ENCODE peak calls at places on chromosomes 6 and 20, in five cellular contexts. One of them, this sample, is unnamed.

GRCh38 chr20:4026093-4026601 is 10.8 kb upstream of the RNF24 start:
- DNase-seq in SK-N-SH: peak
- DNase-seq in K562: peak
- DNase-seq in H1: peak
- DNase-seq in HepG2: peak
- DNase-seq in this sample: no peak

GRCh38 chr6:17505062-17505476 is 95.0 kb upstream of the FAM8A1 start:
- DNase-seq in H1: peak
- DNase-seq in HepG2: peak
- DNase-seq in SK-N-SH: peak
- DNase-seq in K562: no peak
- DNase-seq in this sample: no peak

GRCh38 chr20:48735112-48735511 is 92.7 kb downstream of the PREX1 start:
- DNase-seq in K562: no peak
- DNase-seq in H1: no peak
- DNase-seq in HepG2: no peak
- DNase-seq in SK-N-SH: no peak
- DNase-seq in this sample: no peak

GRCh38 chr20:62001178-62001715 is 64.4 kb downstream of the TAF4 start:
- DNase-seq in H1: no peak
- DNase-seq in SK-N-SH: no peak
- DNase-seq in HepG2: no peak
- DNase-seq in K562: no peak
- DNase-seq in this sample: no peak

GRCh38 chr6:30685977-30686907 is at the start of gene PPP1R18:
- DNase-seq in HepG2: no peak
- DNase-seq in H1: no peak
- DNase-seq in SK-N-SH: peak
- DNase-seq in K562: peak
- DNase-seq in this sample: no peak

GRCh38 chr20:38143646-38144554 is 21.2 kb downstream of the TGM2 start:
- DNase-seq in K562: peak
- DNase-seq in SK-N-SH: peak
- DNase-seq in HepG2: peak
- DNase-seq in H1: no peak
- DNase-seq in this sample: no peak

GRCh38 chr6:106745396-106745795 is 116.0 kb downstream of the QRSL1 start:
- DNase-seq in HepG2: peak
- DNase-seq in H1: no peak
- DNase-seq in K562: no peak
- DNase-seq in SK-N-SH: no peak
- DNase-seq in this sample: no peak

GRCh38 chr6:105873799-105874198 is 212.3 kb upstream of the PRDM1 start:
- DNase-seq in HepG2: no peak
- DNase-seq in SK-N-SH: no peak
- DNase-seq in H1: no peak
- DNase-seq in K562: no peak
- DNase-seq in this sample: no peak

GRCh38 chr6:57173056-57173885 is 1.1 kb downstream of the BAG2 start:
- DNase-seq in SK-N-SH: peak
- DNase-seq in H1: no peak
- DNase-seq in HepG2: peak
- DNase-seq in K562: peak
- DNase-seq in this sample: no peak

GRCh38 chr6:18432180-18432579 is 45.0 kb downstream of the RNF144B start:
- DNase-seq in K562: no peak
- DNase-seq in SK-N-SH: no peak
- DNase-seq in H1: no peak
- DNase-seq in HepG2: no peak
- DNase-seq in this sample: no peak

GRCh38 chr20:50213531-50214106 is 23.0 kb downstream of the CEBPB start:
- DNase-seq in SK-N-SH: no peak
- DNase-seq in K562: no peak
- DNase-seq in H1: no peak
- DNase-seq in HepG2: no peak
- DNase-seq in this sample: no peak

GRCh38 chr6:129936329-129937165 is 75.4 kb upstream of the TMEM244 start:
- DNase-seq in HepG2: peak
- DNase-seq in SK-N-SH: no peak
- DNase-seq in H1: no peak
- DNase-seq in K562: peak
- DNase-seq in this sample: peak

GRCh38 chr20:14360386-14360785 is 23.0 kb upstream of the FLRT3 start:
- DNase-seq in H1: no peak
- DNase-seq in K562: no peak
- DNase-seq in SK-N-SH: no peak
- DNase-seq in HepG2: no peak
- DNase-seq in this sample: no peak

GRCh38 chr6:163965426-163966348 is 551.2 kb downstream of the QKI start:
- DNase-seq in H1: no peak
- DNase-seq in SK-N-SH: peak
- DNase-seq in HepG2: no peak
- DNase-seq in K562: no peak
- DNase-seq in this sample: no peak

DNA sequence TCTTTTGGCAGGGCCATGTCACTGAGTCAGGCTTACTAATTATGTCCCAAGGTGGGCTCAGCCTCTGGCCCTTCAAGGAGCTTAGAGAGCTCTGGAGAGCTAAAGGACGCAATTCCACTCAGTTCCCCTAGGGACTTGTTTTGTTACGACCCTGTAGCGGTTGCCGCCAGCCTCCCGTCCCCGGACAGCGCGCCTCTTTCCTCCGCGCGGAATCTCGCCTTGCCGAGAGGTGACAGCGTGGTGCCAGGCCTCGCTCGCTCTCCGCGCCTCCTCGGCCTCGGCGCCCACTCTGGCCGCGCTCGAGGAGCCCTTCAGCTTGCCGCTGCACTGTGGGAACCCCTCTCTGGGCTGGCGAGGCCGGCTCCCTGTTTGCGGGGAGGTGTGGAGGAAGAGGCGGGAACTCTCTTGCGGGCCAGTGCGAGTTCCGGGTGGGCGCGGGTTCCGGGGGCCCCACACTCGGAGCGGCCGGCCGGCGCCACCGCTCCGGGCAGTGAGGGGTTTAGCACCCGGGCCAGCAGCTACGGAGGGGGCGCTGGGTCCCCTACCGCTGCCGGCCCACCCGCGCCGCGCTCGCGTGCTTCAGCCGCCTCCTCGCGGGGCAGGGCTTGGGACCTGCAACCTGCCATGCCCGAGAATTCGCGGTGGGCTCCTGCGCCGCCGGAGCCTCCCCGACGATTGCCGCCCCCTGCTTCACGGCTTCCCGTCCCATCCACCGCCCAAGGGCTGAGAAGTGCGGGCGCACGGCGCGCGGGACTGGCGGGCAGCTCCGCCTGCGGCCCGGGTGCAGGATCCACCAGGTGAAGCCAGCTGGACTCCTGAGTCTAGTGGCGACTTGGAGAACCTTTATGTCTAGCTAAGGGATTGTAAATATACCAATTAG is 9.9 kb upstream of the ZNF311 start:
- DNase-seq in H1: no peak
- DNase-seq in K562: no peak
- DNase-seq in SK-N-SH: no peak
- DNase-seq in HepG2: no peak
- DNase-seq in this sample: no peak
- H2AFZ ChIP-seq in H1: no peak
- H2AFZ ChIP-seq in K562: no peak
- H2AFZ ChIP-seq in SK-N-SH: no peak
- H2AFZ ChIP-seq in HepG2: no peak
- H2AFZ ChIP-seq in this sample: no peak

GRCh38 chr20:17622086-17622850 is 52.4 kb downstream of the DSTN start:
- DNase-seq in K562: no peak
- DNase-seq in SK-N-SH: peak
- DNase-seq in H1: no peak
- DNase-seq in HepG2: no peak
- DNase-seq in this sample: no peak
- TF ChIP-seq TAF1 in K562: no peak
- TF ChIP-seq TAF1 in SK-N-SH: no peak
- TF ChIP-seq TAF1 in H1: no peak
- TF ChIP-seq TAF1 in HepG2: no peak
- TF ChIP-seq TAF1 in this sample: no peak

GRCh38 chr6:136491674-136492235 is 58.5 kb downstream of the MAP7 start:
- DNase-seq in HepG2: no peak
- DNase-seq in H1: no peak
- DNase-seq in SK-N-SH: peak
- DNase-seq in K562: no peak
- DNase-seq in this sample: no peak

GRCh38 chr6:136487746-136488145 is 62.5 kb downstream of the MAP7 start:
- DNase-seq in K562: no peak
- DNase-seq in HepG2: no peak
- DNase-seq in H1: no peak
- DNase-seq in SK-N-SH: no peak
- DNase-seq in this sample: no peak

GRCh38 chr6:136494710-136495109 is 55.5 kb downstream of the MAP7 start:
- DNase-seq in H1: no peak
- DNase-seq in SK-N-SH: no peak
- DNase-seq in K562: peak
- DNase-seq in HepG2: no peak
- DNase-seq in this sample: no peak

GRCh38 chr6:136491251-136491650 is 59.0 kb downstream of the MAP7 start:
- DNase-seq in SK-N-SH: peak
- DNase-seq in HepG2: no peak
- DNase-seq in H1: no peak
- DNase-seq in K562: no peak
- DNase-seq in this sample: no peak

DNA sequence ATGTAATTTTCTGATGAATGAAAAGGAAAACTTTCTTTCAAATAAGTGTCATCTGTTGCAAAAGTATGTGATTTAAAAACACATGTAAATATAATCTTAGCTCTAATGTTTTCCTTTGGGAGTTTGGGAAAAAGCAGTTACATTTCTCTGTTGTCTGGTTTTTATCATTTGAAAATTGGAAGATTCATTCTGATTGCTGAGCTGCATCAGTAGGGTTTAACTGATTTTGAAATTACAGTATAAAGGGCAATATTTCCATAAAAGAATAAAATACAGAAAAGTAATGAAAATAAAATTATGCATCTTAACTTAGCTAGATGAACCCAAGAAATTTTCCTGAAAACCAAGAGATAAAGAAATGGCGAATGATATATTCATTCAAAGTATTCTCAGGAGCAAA is 57.8 kb downstream of the MAP7 start:
- DNase-seq in H1: no peak
- DNase-seq in HepG2: no peak
- DNase-seq in K562: no peak
- DNase-seq in SK-N-SH: no peak
- DNase-seq in this sample: no peak
- H2AFZ ChIP-seq in H1: no peak
- H2AFZ ChIP-seq in HepG2: no peak
- H2AFZ ChIP-seq in K562: no peak
- H2AFZ ChIP-seq in SK-N-SH: no peak
- H2AFZ ChIP-seq in this sample: no peak

DNA sequence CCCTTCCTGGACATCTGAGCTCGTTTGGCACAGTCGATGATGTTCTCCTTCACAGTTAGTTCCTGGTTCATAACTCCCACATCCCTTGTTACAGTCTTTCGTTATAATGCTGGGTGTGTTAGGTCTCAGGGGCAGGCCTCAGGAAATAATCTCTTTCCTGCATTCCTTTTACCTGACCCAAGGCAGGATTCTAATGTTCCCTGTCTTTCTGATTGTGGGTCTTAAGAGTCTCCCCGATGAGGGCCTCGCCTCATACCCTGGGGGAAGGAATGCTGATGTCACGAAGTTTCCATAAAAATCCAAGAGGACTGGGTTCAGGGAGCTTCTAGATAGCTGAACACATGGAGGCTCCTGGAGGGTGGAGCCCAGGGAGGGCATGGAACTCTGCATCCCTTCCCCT is 104.0 kb upstream of the CARMIL1 start:
- DNase-seq in H1: no peak
- DNase-seq in SK-N-SH: no peak
- DNase-seq in HepG2: no peak
- DNase-seq in K562: no peak
- DNase-seq in this sample: no peak
- TF ChIP-seq TAF1 in H1: no peak
- TF ChIP-seq TAF1 in SK-N-SH: no peak
- TF ChIP-seq TAF1 in HepG2: no peak
- TF ChIP-seq TAF1 in K562: no peak
- TF ChIP-seq TAF1 in this sample: no peak

GRCh38 chr6:10410214-10410873 is 4.5 kb downstream of the TFAP2A start:
- DNase-seq in SK-N-SH: no peak
- DNase-seq in K562: no peak
- DNase-seq in HepG2: no peak
- DNase-seq in H1: no peak
- DNase-seq in this sample: no peak
- H2AFZ ChIP-seq in SK-N-SH: no peak
- H2AFZ ChIP-seq in K562: no peak
- H2AFZ ChIP-seq in HepG2: no peak
- H2AFZ ChIP-seq in H1: no peak
- H2AFZ ChIP-seq in this sample: no peak

GRCh38 chr6:80438728-80439127 is 332.3 kb downstream of the BCKDHB start:
- DNase-seq in SK-N-SH: no peak
- DNase-seq in H1: no peak
- DNase-seq in HepG2: no peak
- DNase-seq in K562: no peak
- DNase-seq in this sample: no peak
- TF ChIP-seq TAF1 in SK-N-SH: no peak
- TF ChIP-seq TAF1 in H1: no peak
- TF ChIP-seq TAF1 in HepG2: no peak
- TF ChIP-seq TAF1 in K562: no peak
- TF ChIP-seq TAF1 in this sample: no peak

DNA sequence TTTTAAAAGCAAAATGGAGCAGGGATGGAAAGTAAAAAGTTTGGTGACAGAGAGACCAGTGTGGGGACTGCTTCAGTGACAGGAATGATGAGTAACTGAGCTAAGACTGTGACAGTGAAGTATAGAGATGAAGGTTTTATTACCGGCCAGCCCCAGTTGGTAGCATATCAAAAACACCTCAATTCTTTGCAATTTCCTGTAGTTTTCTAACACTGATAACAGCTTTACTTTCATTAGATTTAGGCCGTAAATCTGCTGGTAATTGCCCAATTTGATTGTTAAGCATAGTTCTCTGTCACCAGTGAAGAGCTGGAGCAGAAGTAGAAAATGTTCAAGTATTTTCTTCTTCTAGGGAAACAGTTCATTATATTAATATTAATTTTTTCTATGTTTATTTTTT is 48.6 kb upstream of the DEFB112 start:
- DNase-seq in H1: no peak
- DNase-seq in SK-N-SH: no peak
- DNase-seq in K562: no peak
- DNase-seq in HepG2: no peak
- DNase-seq in this sample: no peak
- H2AFZ ChIP-seq in H1: no peak
- H2AFZ ChIP-seq in SK-N-SH: no peak
- H2AFZ ChIP-seq in K562: no peak
- H2AFZ ChIP-seq in HepG2: no peak
- H2AFZ ChIP-seq in this sample: no peak

DNA sequence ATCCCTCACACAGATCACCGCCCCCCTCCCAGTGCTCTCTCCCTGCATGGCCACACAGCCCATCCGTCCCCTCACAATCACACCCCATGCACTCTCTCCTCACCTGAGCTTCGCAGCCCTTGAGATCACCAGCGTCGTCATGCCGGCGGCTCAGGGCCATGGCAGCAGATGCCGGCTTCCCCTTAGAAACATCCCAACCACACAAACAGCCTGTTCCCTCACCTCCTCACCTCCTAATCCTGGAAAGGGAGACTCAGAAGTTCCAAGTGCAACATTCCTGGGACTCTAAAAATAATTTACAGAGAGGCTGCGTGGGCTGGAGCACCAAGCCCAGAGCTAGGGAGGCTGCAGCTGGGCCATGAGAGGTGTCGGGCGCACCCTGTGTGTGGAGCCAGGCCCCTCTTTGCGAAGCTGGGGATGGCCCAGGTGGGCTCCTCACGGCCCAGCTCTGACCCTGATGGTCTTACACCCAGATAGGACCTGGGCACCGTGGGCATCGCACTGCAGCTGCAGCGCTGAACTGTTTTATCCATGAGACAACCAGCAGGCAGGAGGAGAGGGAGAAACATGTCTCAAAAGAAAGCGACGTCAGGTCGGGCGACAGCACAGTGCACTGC is 125.3 kb downstream of the DLL1 start:
- DNase-seq in K562: no peak
- DNase-seq in SK-N-SH: no peak
- DNase-seq in H1: no peak
- DNase-seq in HepG2: no peak
- DNase-seq in this sample: no peak
- TF ChIP-seq TAF1 in K562: no peak
- TF ChIP-seq TAF1 in SK-N-SH: no peak
- TF ChIP-seq TAF1 in H1: no peak
- TF ChIP-seq TAF1 in HepG2: no peak
- TF ChIP-seq TAF1 in this sample: no peak